ENCODE peak calls at places on chromosomes 11 and 22, in four cellular contexts. One of them, this sample, is unnamed.

GRCh38 chr22:38735465-38736256 is 20.1 kb downstream of the SUN2 start:
- DNase-seq in HepG2: no peak
- DNase-seq in GM12878: no peak
- DNase-seq in H1: no peak
- DNase-seq in this sample: no peak

GRCh38 chr22:46187862-46188261 is 37.5 kb downstream of the PPARA start:
- DNase-seq in GM12878: no peak
- DNase-seq in HepG2: no peak
- DNase-seq in H1: no peak
- DNase-seq in this sample: no peak

GRCh38 chr11:88175707-88176066 is 444 bp upstream of the RAB38 start:
- DNase-seq in HepG2: no peak
- DNase-seq in H1: no peak
- DNase-seq in GM12878: no peak
- DNase-seq in this sample: no peak

GRCh38 chr11:8094656-8095055 is 13.6 kb downstream of the TUB start:
- DNase-seq in HepG2: no peak
- DNase-seq in H1: no peak
- DNase-seq in GM12878: no peak
- DNase-seq in this sample: no peak

GRCh38 chr11:19316434-19316833 is 75.7 kb upstream of the E2F8 start:
- DNase-seq in HepG2: no peak
- DNase-seq in H1: no peak
- DNase-seq in GM12878: no peak
- DNase-seq in this sample: no peak

GRCh38 chr11:75352417-75353206 is 1.2 kb upstream of the ARRB1 start:
- DNase-seq in HepG2: no peak
- DNase-seq in GM12878: no peak
- DNase-seq in H1: no peak
- DNase-seq in this sample: no peak

GRCh38 chr11:108973402-108974119 is 308.7 kb downstream of the DDX10 start:
- DNase-seq in HepG2: no peak
- DNase-seq in GM12878: no peak
- DNase-seq in H1: no peak
- DNase-seq in this sample: no peak

GRCh38 chr11:107741044-107741823 is 29.4 kb upstream of the SLN start:
- DNase-seq in HepG2: peak
- DNase-seq in H1: peak
- DNase-seq in GM12878: peak
- DNase-seq in this sample: peak

GRCh38 chr22:28989484-28989883 is 72.1 kb downstream of the C22orf31 start:
- DNase-seq in H1: no peak
- DNase-seq in HepG2: no peak
- DNase-seq in GM12878: no peak
- DNase-seq in this sample: no peak

GRCh38 chr22:39148727-39149535 is 3.5 kb downstream of the CBX7 start:
- DNase-seq in GM12878: peak
- DNase-seq in HepG2: no peak
- DNase-seq in H1: peak
- DNase-seq in this sample: peak

GRCh38 chr11:64759131-64759721 is 548 bp downstream of the PYGM start:
- DNase-seq in GM12878: no peak
- DNase-seq in HepG2: peak
- DNase-seq in H1: no peak
- DNase-seq in this sample: peak

GRCh38 chr11:37322333-37323194 is 724.5 kb upstream of the RAG2 start:
- DNase-seq in H1: no peak
- DNase-seq in GM12878: no peak
- DNase-seq in HepG2: no peak
- DNase-seq in this sample: no peak

GRCh38 chr11:6693342-6694228 is 10.4 kb upstream of the MRPL17 start:
- DNase-seq in HepG2: no peak
- DNase-seq in GM12878: no peak
- DNase-seq in H1: no peak
- DNase-seq in this sample: no peak

GRCh38 chr22:27554106-27554814 is 247.3 kb downstream of the MN1 start:
- DNase-seq in GM12878: no peak
- DNase-seq in HepG2: no peak
- DNase-seq in H1: no peak
- DNase-seq in this sample: no peak

GRCh38 chr11:68724293-68724692 is 27.0 kb downstream of the TESMIN start:
- DNase-seq in HepG2: no peak
- DNase-seq in GM12878: no peak
- DNase-seq in H1: no peak
- DNase-seq in this sample: no peak

GRCh38 chr22:42747701-42748513 is 27.2 kb upstream of the A4GALT start:
- DNase-seq in H1: no peak
- DNase-seq in HepG2: peak
- DNase-seq in GM12878: no peak
- DNase-seq in this sample: no peak

GRCh38 chr11:1827095-1827797 is 7.5 kb upstream of the SYT8 start:
- DNase-seq in H1: no peak
- DNase-seq in HepG2: peak
- DNase-seq in GM12878: no peak
- DNase-seq in this sample: peak

GRCh38 chr22:46731246-46732040 is 6.6 kb downstream of the CERK start:
- DNase-seq in GM12878: no peak
- DNase-seq in H1: peak
- DNase-seq in HepG2: peak
- DNase-seq in this sample: peak

GRCh38 chr11:107276057-107276456 is 181.6 kb downstream of the CWF19L2 start:
- DNase-seq in GM12878: no peak
- DNase-seq in H1: no peak
- DNase-seq in HepG2: no peak
- DNase-seq in this sample: no peak

GRCh38 chr22:28983190-28983589 is 78.4 kb downstream of the C22orf31 start:
- DNase-seq in H1: no peak
- DNase-seq in GM12878: no peak
- DNase-seq in HepG2: no peak
- DNase-seq in this sample: no peak

GRCh38 chr11:12103411-12104225 is 6.8 kb upstream of the MICAL2 start:
- DNase-seq in GM12878: no peak
- DNase-seq in HepG2: no peak
- DNase-seq in H1: no peak
- DNase-seq in this sample: no peak

GRCh38 chr22:30994960-30995359 is 25.9 kb downstream of the TUG1 start:
- DNase-seq in H1: no peak
- DNase-seq in HepG2: no peak
- DNase-seq in GM12878: no peak
- DNase-seq in this sample: no peak

GRCh38 chr11:125954123-125954944 is 8.5 kb downstream of the VSIG10L2 start:
- DNase-seq in HepG2: no peak
- DNase-seq in H1: no peak
- DNase-seq in GM12878: no peak
- DNase-seq in this sample: no peak

GRCh38 chr11:65355776-65356393 is 1.3 kb downstream of the TIGD3 start:
- DNase-seq in H1: peak
- DNase-seq in HepG2: no peak
- DNase-seq in GM12878: no peak
- DNase-seq in this sample: no peak

GRCh38 chr11:57205046-57205671 is 23.4 kb downstream of the LRRC55 start:
- DNase-seq in GM12878: no peak
- DNase-seq in H1: no peak
- DNase-seq in HepG2: no peak
- DNase-seq in this sample: no peak

GRCh38 chr11:18684267-18684666 is 14.3 kb upstream of the TMEM86A start:
- DNase-seq in HepG2: no peak
- DNase-seq in GM12878: no peak
- DNase-seq in H1: no peak
- DNase-seq in this sample: no peak

GRCh38 chr22:22773979-22774738 is 113.5 kb upstream of the IGLL5 start:
- DNase-seq in H1: no peak
- DNase-seq in GM12878: no peak
- DNase-seq in HepG2: no peak
- DNase-seq in this sample: no peak

GRCh38 chr11:90204832-90205646 is 17.8 kb downstream of the CHORDC1 start:
- DNase-seq in H1: no peak
- DNase-seq in HepG2: peak
- DNase-seq in GM12878: no peak
- DNase-seq in this sample: peak

GRCh38 chr11:125886997-125887372 is 483 bp upstream of the HYLS1 start:
- DNase-seq in HepG2: no peak
- DNase-seq in H1: no peak
- DNase-seq in GM12878: no peak
- DNase-seq in this sample: no peak

GRCh38 chr11:117374316-117374715 is 46.7 kb downstream of the CEP164 start:
- DNase-seq in HepG2: no peak
- DNase-seq in GM12878: no peak
- DNase-seq in H1: no peak
- DNase-seq in this sample: no peak

GRCh38 chr11:128345316-128345715 is 242.0 kb downstream of the ETS1 start:
- DNase-seq in HepG2: no peak
- DNase-seq in H1: no peak
- DNase-seq in GM12878: no peak
- DNase-seq in this sample: no peak

GRCh38 chr11:1839924-1840779 is 1.4 kb downstream of the TNNI2 start:
- DNase-seq in HepG2: no peak
- DNase-seq in H1: no peak
- DNase-seq in GM12878: no peak
- DNase-seq in this sample: no peak

GRCh38 chr11:127074151-127074761 is 73.7 kb upstream of the KIRREL3 start:
- DNase-seq in HepG2: peak
- DNase-seq in H1: no peak
- DNase-seq in GM12878: peak
- DNase-seq in this sample: peak

GRCh38 chr22:37267128-37267587 is 15.2 kb upstream of the CYTH4 start:
- DNase-seq in HepG2: no peak
- DNase-seq in GM12878: no peak
- DNase-seq in H1: peak
- DNase-seq in this sample: peak

GRCh38 chr11:120722539-120722938 is 211.0 kb downstream of the GRIK4 start:
- DNase-seq in H1: no peak
- DNase-seq in HepG2: no peak
- DNase-seq in GM12878: no peak
- DNase-seq in this sample: no peak

GRCh38 chr11:76830639-76831312 is 29.9 kb upstream of the ACER3 start:
- DNase-seq in H1: no peak
- DNase-seq in GM12878: no peak
- DNase-seq in HepG2: no peak
- DNase-seq in this sample: peak

GRCh38 chr11:78350101-78350645 is 67.4 kb downstream of the GAB2 start:
- DNase-seq in H1: no peak
- DNase-seq in GM12878: peak
- DNase-seq in HepG2: no peak
- DNase-seq in this sample: no peak

GRCh38 chr22:50627452-50627913 is 469 bp downstream of the ARSA start:
- DNase-seq in GM12878: no peak
- DNase-seq in HepG2: peak
- DNase-seq in H1: peak
- DNase-seq in this sample: peak
- TF ChIP-seq TCF12 in GM12878: no peak
- TF ChIP-seq TCF12 in HepG2: no peak
- TF ChIP-seq TCF12 in H1: no peak
- TF ChIP-seq TCF12 in this sample: no peak

DNA sequence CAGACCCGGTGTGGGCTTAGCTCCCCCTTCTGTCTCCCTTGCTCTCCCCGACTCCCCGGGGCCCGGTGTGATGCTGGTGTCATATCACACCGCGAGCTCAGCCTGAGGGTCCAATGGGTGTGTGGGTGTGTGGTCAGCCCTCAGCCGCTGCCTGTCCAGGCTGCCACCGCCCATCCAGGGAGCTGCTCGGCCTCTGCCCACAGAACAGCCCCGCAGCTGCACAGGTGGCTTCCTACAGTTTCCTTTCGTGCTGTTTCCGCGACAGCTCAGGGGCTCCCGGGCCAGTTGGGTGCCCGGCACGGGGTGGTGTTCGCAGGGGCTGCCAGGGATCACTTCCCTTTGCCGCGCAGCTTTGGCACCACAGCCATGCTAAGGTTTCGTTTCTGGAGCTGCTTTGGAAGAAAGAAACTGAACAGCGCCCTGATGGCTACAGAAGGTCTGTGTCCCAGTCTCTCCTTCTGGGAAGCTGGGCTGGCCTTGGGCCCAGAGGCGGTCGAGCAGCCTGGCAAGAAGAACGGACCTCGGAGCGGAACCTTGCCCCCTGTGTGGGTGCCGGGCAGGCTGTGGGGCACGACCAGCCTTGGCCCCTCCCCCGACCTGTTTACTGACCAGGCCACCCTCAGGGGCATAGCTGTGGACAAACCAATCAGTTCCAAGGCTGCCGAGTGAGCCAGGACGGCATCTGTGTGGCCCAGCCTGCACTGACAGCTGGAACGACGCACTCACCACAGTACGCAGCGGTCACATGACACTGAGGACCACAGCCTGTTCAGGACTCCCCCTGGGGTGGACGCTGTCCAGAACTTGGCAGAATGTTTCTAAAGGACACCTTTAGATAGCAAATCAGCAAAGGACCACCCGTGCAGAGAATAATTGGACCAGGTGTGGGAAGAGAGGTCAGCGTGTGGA is 7.0 kb downstream of the PIM3 start:
- DNase-seq in HepG2: peak
- DNase-seq in H1: peak
- DNase-seq in GM12878: no peak
- DNase-seq in this sample: peak
- TF ChIP-seq JUND in HepG2: no peak
- TF ChIP-seq JUND in H1: no peak
- TF ChIP-seq JUND in GM12878: no peak
- TF ChIP-seq JUND in this sample: no peak

GRCh38 chr11:95081412-95081811 is 8.2 kb upstream of the ENDOD1 start:
- DNase-seq in GM12878: no peak
- DNase-seq in HepG2: no peak
- DNase-seq in H1: no peak
- DNase-seq in this sample: no peak
- TF ChIP-seq TCF12 in GM12878: no peak
- TF ChIP-seq TCF12 in HepG2: no peak
- TF ChIP-seq TCF12 in H1: no peak
- TF ChIP-seq TCF12 in this sample: no peak

GRCh38 chr11:14093065-14093464 is 130.5 kb downstream of the SPON1 start:
- DNase-seq in HepG2: no peak
- DNase-seq in H1: no peak
- DNase-seq in GM12878: no peak
- DNase-seq in this sample: no peak
- TF ChIP-seq JUND in HepG2: no peak
- TF ChIP-seq JUND in H1: no peak
- TF ChIP-seq JUND in GM12878: no peak
- TF ChIP-seq JUND in this sample: no peak

GRCh38 chr11:46347637-46348311 is 511 bp downstream of the DGKZ start:
- DNase-seq in GM12878: no peak
- DNase-seq in H1: no peak
- DNase-seq in HepG2: no peak
- DNase-seq in this sample: peak
- TF ChIP-seq TCF12 in GM12878: no peak
- TF ChIP-seq TCF12 in H1: no peak
- TF ChIP-seq TCF12 in HepG2: no peak
- TF ChIP-seq TCF12 in this sample: no peak

GRCh38 chr11:134132808-134133207 is 63.9 kb downstream of the JAM3 start:
- DNase-seq in H1: no peak
- DNase-seq in GM12878: no peak
- DNase-seq in HepG2: no peak
- DNase-seq in this sample: no peak
- TF ChIP-seq JUND in H1: no peak
- TF ChIP-seq JUND in GM12878: no peak
- TF ChIP-seq JUND in HepG2: no peak
- TF ChIP-seq JUND in this sample: no peak